ENCODE peak calls at places on chromosomes 7 and 10, in six cellular contexts. One of them, this sample, is unnamed. For H3K36me3, the result is how much of the 10 kb centered on the place peaks cover.

GRCh38 chr7:22565315-22565811 is 65.4 kb upstream of the STEAP1B start:
- DNase-seq in stomach: no peak
- DNase-seq in transverse colon: no peak
- DNase-seq in HCT116: no peak
- DNase-seq in tibial nerve: no peak
- DNase-seq in testis: no peak
- DNase-seq in this sample: no peak

GRCh38 chr7:72538147-72538546 is 126.0 kb upstream of the CALN1 start:
- DNase-seq in stomach: no peak
- DNase-seq in transverse colon: no peak
- DNase-seq in HCT116: no peak
- DNase-seq in tibial nerve: no peak
- DNase-seq in testis: no peak
- DNase-seq in this sample: no peak

GRCh38 chr7:12436896-12437535 is 33.4 kb upstream of the VWDE start:
- DNase-seq in stomach: no peak
- DNase-seq in transverse colon: no peak
- DNase-seq in HCT116: no peak
- DNase-seq in tibial nerve: no peak
- DNase-seq in testis: no peak
- DNase-seq in this sample: no peak

GRCh38 chr7:18570890-18571478 is 75.4 kb downstream of the HDAC9 start:
- DNase-seq in stomach: no peak
- DNase-seq in transverse colon: no peak
- DNase-seq in HCT116: peak
- DNase-seq in tibial nerve: no peak
- DNase-seq in testis: peak
- DNase-seq in this sample: no peak

GRCh38 chr7:158394936-158395335 is 192.7 kb downstream of the PTPRN2 start:
- DNase-seq in stomach: peak
- DNase-seq in transverse colon: peak
- DNase-seq in HCT116: no peak
- DNase-seq in tibial nerve: no peak
- DNase-seq in testis: peak
- DNase-seq in this sample: no peak

GRCh38 chr7:158547817-158548216 is 39.8 kb downstream of the PTPRN2 start:
- DNase-seq in stomach: no peak
- DNase-seq in transverse colon: no peak
- DNase-seq in HCT116: no peak
- DNase-seq in tibial nerve: no peak
- DNase-seq in testis: no peak
- DNase-seq in this sample: no peak

GRCh38 chr7:80902035-80902434 is 16.8 kb downstream of the SEMA3C start:
- DNase-seq in stomach: no peak
- DNase-seq in transverse colon: no peak
- DNase-seq in HCT116: no peak
- DNase-seq in tibial nerve: no peak
- DNase-seq in testis: no peak
- DNase-seq in this sample: no peak

GRCh38 chr7:37448637-37449331 is at the start of gene ELMO1:
- DNase-seq in stomach: peak
- DNase-seq in transverse colon: peak
- DNase-seq in HCT116: no peak
- DNase-seq in tibial nerve: peak
- DNase-seq in testis: peak
- DNase-seq in this sample: peak

GRCh38 chr7:18552311-18552916 is 56.9 kb downstream of the HDAC9 start:
- DNase-seq in stomach: no peak
- DNase-seq in transverse colon: no peak
- DNase-seq in HCT116: no peak
- DNase-seq in tibial nerve: no peak
- DNase-seq in testis: no peak
- DNase-seq in this sample: no peak

GRCh38 chr7:157457355-157458253 is 120.8 kb downstream of the DNAJB6 start:
- DNase-seq in stomach: peak
- DNase-seq in transverse colon: no peak
- DNase-seq in HCT116: no peak
- DNase-seq in tibial nerve: no peak
- DNase-seq in testis: no peak
- DNase-seq in this sample: no peak

GRCh38 chr7:5344342-5344741 is 61.6 kb downstream of the SLC29A4 start:
- DNase-seq in stomach: no peak
- DNase-seq in transverse colon: no peak
- DNase-seq in HCT116: no peak
- DNase-seq in tibial nerve: no peak
- DNase-seq in testis: no peak
- DNase-seq in this sample: no peak

GRCh38 chr10:96025566-96025965 is 17.8 kb upstream of the CCNJ start:
- DNase-seq in stomach: no peak
- DNase-seq in transverse colon: no peak
- DNase-seq in HCT116: peak
- DNase-seq in tibial nerve: no peak
- DNase-seq in testis: peak
- DNase-seq in this sample: no peak

GRCh38 chr7:7329321-7329720 is 147.0 kb downstream of the C1GALT1 start:
- DNase-seq in stomach: no peak
- DNase-seq in transverse colon: no peak
- DNase-seq in HCT116: no peak
- DNase-seq in tibial nerve: no peak
- DNase-seq in testis: no peak
- DNase-seq in this sample: no peak

GRCh38 chr10:73893386-73893785 is 17.5 kb upstream of the PLAU start:
- DNase-seq in stomach: no peak
- DNase-seq in transverse colon: no peak
- DNase-seq in HCT116: no peak
- DNase-seq in tibial nerve: no peak
- DNase-seq in testis: no peak
- DNase-seq in this sample: no peak

GRCh38 chr7:18350678-18351077 is 144.9 kb upstream of the HDAC9 start:
- DNase-seq in stomach: no peak
- DNase-seq in transverse colon: no peak
- DNase-seq in HCT116: no peak
- DNase-seq in tibial nerve: no peak
- DNase-seq in testis: no peak
- DNase-seq in this sample: no peak

GRCh38 chr10:12006671-12007070 is 35.9 kb downstream of the UPF2 start:
- DNase-seq in stomach: no peak
- DNase-seq in transverse colon: no peak
- DNase-seq in HCT116: no peak
- DNase-seq in tibial nerve: no peak
- DNase-seq in testis: no peak
- DNase-seq in this sample: no peak

GRCh38 chr7:158423190-158423555 is 164.4 kb downstream of the PTPRN2 start:
- DNase-seq in stomach: no peak
- DNase-seq in transverse colon: no peak
- DNase-seq in HCT116: no peak
- DNase-seq in tibial nerve: no peak
- DNase-seq in testis: no peak
- DNase-seq in this sample: no peak

GRCh38 chr7:65382452-65382851 is 8.8 kb downstream of the ZNF92 start:
- DNase-seq in stomach: no peak
- DNase-seq in transverse colon: no peak
- DNase-seq in HCT116: no peak
- DNase-seq in tibial nerve: no peak
- DNase-seq in testis: no peak
- DNase-seq in this sample: no peak

GRCh38 chr7:65390588-65390987 is 16.9 kb downstream of the ZNF92 start:
- DNase-seq in stomach: no peak
- DNase-seq in transverse colon: no peak
- DNase-seq in HCT116: no peak
- DNase-seq in tibial nerve: no peak
- DNase-seq in testis: no peak
- DNase-seq in this sample: no peak

GRCh38 chr7:65387893-65388292 is 14.2 kb downstream of the ZNF92 start:
- DNase-seq in stomach: no peak
- DNase-seq in transverse colon: no peak
- DNase-seq in HCT116: no peak
- DNase-seq in tibial nerve: no peak
- DNase-seq in testis: no peak
- DNase-seq in this sample: no peak
- H3K36me3 ChIP-seq in stomach: under half
- H3K36me3 ChIP-seq in transverse colon: under half
- H3K36me3 ChIP-seq in HCT116: under half
- H3K36me3 ChIP-seq in tibial nerve: under half
- H3K36me3 ChIP-seq in testis: under half
- H3K36me3 ChIP-seq in this sample: under half

GRCh38 chr10:38094158-38094922 is at the start of gene ZNF37A:
- DNase-seq in stomach: peak
- DNase-seq in transverse colon: peak
- DNase-seq in HCT116: peak
- DNase-seq in tibial nerve: peak
- DNase-seq in testis: peak
- DNase-seq in this sample: peak
- TF ChIP-seq POLR2A in stomach: no peak
- TF ChIP-seq POLR2A in transverse colon: peak
- TF ChIP-seq POLR2A in HCT116: peak
- TF ChIP-seq POLR2A in tibial nerve: peak
- TF ChIP-seq POLR2A in testis: no peak
- TF ChIP-seq POLR2A in this sample: peak

GRCh38 chr7:21383217-21383832 is 44.6 kb upstream of the SP4 start:
- DNase-seq in stomach: no peak
- DNase-seq in transverse colon: no peak
- DNase-seq in HCT116: no peak
- DNase-seq in tibial nerve: no peak
- DNase-seq in testis: peak
- DNase-seq in this sample: no peak
- H3K4me3 ChIP-seq in stomach: no peak
- H3K4me3 ChIP-seq in transverse colon: no peak
- H3K4me3 ChIP-seq in HCT116: no peak
- H3K4me3 ChIP-seq in tibial nerve: no peak
- H3K4me3 ChIP-seq in testis: no peak
- H3K4me3 ChIP-seq in this sample: no peak

GRCh38 chr7:118243695-118244094 is 19.2 kb downstream of the ANKRD7 start:
- DNase-seq in stomach: no peak
- DNase-seq in transverse colon: no peak
- DNase-seq in HCT116: no peak
- DNase-seq in tibial nerve: no peak
- DNase-seq in testis: no peak
- DNase-seq in this sample: no peak
- H3K36me3 ChIP-seq in stomach: under half
- H3K36me3 ChIP-seq in transverse colon: under half
- H3K36me3 ChIP-seq in HCT116: under half
- H3K36me3 ChIP-seq in tibial nerve: under half
- H3K36me3 ChIP-seq in testis: under half
- H3K36me3 ChIP-seq in this sample: under half

DNA sequence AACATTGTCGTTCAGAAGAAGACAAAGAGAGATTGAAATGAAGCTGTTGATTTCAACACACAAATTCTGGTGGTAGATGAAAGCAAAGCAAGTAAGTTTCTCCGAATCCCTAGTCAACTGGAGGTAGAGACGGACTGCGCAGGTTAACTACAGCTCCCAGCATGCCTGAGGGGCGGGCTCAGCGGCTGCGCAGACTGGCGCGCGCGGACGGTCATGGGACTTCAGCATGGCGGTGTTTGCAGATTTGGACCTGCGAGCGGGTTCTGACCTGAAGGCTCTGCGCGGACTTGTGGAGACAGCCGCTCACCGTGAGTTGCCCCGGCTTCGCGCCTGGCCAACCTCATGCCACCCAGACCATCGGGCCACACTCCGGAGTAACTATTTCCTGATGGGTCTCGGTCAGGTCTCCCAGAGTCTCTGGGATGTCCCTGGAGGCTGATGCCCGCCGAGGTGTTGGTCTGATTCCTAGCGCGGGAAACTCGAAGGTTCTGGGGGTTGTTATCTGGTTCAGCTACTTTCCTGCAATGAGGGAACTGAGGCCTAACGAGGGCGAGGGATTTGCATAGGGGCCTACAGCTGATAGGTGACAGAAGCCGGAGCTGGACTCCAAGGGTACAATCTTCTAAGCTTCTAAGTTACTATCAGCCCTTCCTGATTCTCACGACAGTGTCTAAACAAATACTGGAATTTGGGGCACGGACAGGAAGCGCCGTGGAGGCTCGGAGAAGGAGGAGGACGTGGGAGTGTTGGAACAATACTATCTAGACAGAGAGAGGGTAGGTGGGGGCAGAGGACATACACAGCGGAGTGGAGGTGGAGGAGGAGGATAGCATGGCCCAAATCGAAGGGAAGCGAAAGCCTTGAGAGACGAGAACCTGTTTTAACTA is at the start of gene RPP30:
- DNase-seq in stomach: peak
- DNase-seq in transverse colon: peak
- DNase-seq in HCT116: no peak
- DNase-seq in tibial nerve: peak
- DNase-seq in testis: peak
- DNase-seq in this sample: peak
- TF ChIP-seq POLR2A in stomach: no peak
- TF ChIP-seq POLR2A in transverse colon: peak
- TF ChIP-seq POLR2A in HCT116: peak
- TF ChIP-seq POLR2A in tibial nerve: peak
- TF ChIP-seq POLR2A in testis: no peak
- TF ChIP-seq POLR2A in this sample: peak

GRCh38 chr10:6578221-6579192 is 1.6 kb downstream of the PRKCQ start:
- DNase-seq in stomach: no peak
- DNase-seq in transverse colon: no peak
- DNase-seq in HCT116: no peak
- DNase-seq in tibial nerve: no peak
- DNase-seq in testis: no peak
- DNase-seq in this sample: no peak
- H3K4me3 ChIP-seq in stomach: peak
- H3K4me3 ChIP-seq in transverse colon: no peak
- H3K4me3 ChIP-seq in HCT116: no peak
- H3K4me3 ChIP-seq in tibial nerve: no peak
- H3K4me3 ChIP-seq in testis: no peak
- H3K4me3 ChIP-seq in this sample: no peak

DNA sequence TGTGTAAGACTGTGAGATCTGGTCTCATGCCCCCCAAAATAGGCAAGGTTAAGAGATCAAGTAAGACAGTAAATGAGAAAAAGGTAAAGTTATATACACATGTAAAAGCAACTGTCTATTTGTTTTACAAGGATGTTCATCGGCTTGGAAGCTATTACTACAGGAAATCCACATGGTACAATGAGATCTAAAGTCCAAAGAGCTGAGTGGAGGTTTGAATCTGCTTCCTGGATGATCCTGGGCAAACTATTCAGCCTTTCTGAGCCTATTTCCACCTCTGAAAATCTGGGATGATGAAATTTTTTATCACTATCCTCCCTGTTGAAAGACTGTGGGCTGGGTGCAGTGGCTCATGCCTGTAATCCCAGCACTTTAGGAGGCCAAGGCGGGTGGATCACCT is 123.0 kb downstream of the IDE start:
- DNase-seq in stomach: no peak
- DNase-seq in transverse colon: no peak
- DNase-seq in HCT116: no peak
- DNase-seq in tibial nerve: no peak
- DNase-seq in testis: no peak
- DNase-seq in this sample: no peak
- H3K36me3 ChIP-seq in stomach: half or more
- H3K36me3 ChIP-seq in transverse colon: under half
- H3K36me3 ChIP-seq in HCT116: under half
- H3K36me3 ChIP-seq in tibial nerve: under half
- H3K36me3 ChIP-seq in testis: under half
- H3K36me3 ChIP-seq in this sample: under half

GRCh38 chr10:86966008-86966654 is 2.2 kb upstream of the ADIRF start:
- DNase-seq in stomach: peak
- DNase-seq in transverse colon: no peak
- DNase-seq in HCT116: no peak
- DNase-seq in tibial nerve: no peak
- DNase-seq in testis: no peak
- DNase-seq in this sample: peak
- TF ChIP-seq POLR2A in stomach: no peak
- TF ChIP-seq POLR2A in transverse colon: no peak
- TF ChIP-seq POLR2A in HCT116: no peak
- TF ChIP-seq POLR2A in tibial nerve: no peak
- TF ChIP-seq POLR2A in testis: no peak
- TF ChIP-seq POLR2A in this sample: no peak